ENCODE peak calls at places on chromosome X, in five cellular contexts. J is HepG2, M is left lung, V is NT2/D1, H is small intestine. F is an unnamed sample. For H3K27me3, the result is how much of the 10 kb centered on the place peaks cover.

GRCh38 chrX:111035256-111035655 is 60.7 kb upstream of the PAK3 start:
- DNase-seq in J (no peak), M (no peak), V (no peak), H (no peak), F (no peak)

GRCh38 chrX:9339603-9340569 is 125.0 kb upstream of the TBL1X start:
- DNase-seq in J (no peak), M (no peak), V (no peak), H (peak), F (peak)

GRCh38 chrX:28756647-28757046 is 169.4 kb downstream of the IL1RAPL1 start:
- DNase-seq in J (no peak), M (no peak), V (no peak), H (no peak), F (no peak)

GRCh38 chrX:114075073-114075673 is 508.7 kb upstream of the HTR2C start:
- DNase-seq in J (no peak), M (no peak), V (no peak), H (no peak), F (no peak)

GRCh38 chrX:130716822-130717405 is 186.1 kb downstream of the ENOX2 start:
- DNase-seq in J (no peak), M (no peak), V (no peak), H (peak), F (no peak)

GRCh38 chrX:110087485-110088356 is 84.8 kb downstream of the TMEM164 start:
- DNase-seq in J (no peak), M (peak), V (no peak), H (no peak), F (no peak)

GRCh38 chrX:81215685-81216084 is 13.8 kb downstream of the SH3BGRL start:
- DNase-seq in J (no peak), M (no peak), V (no peak), H (no peak), F (no peak)

GRCh38 chrX:43121637-43122036 is 343.7 kb upstream of the PPP1R2C start:
- DNase-seq in J (no peak), M (no peak), V (no peak), H (no peak), F (no peak)

GRCh38 chrX:67599532-67599931 is 55.7 kb downstream of the AR start:
- DNase-seq in J (no peak), M (no peak), V (no peak), H (no peak), F (no peak)

GRCh38 chrX:110210417-110211139 is 107.3 kb downstream of the AMMECR1 start:
- DNase-seq in J (peak), M (no peak), V (no peak), H (no peak), F (no peak)

GRCh38 chrX:16869393-16870094 is 618 bp downstream of the RBBP7 start:
- DNase-seq in J (no peak), M (peak), V (peak), H (peak), F (peak)

DNA sequence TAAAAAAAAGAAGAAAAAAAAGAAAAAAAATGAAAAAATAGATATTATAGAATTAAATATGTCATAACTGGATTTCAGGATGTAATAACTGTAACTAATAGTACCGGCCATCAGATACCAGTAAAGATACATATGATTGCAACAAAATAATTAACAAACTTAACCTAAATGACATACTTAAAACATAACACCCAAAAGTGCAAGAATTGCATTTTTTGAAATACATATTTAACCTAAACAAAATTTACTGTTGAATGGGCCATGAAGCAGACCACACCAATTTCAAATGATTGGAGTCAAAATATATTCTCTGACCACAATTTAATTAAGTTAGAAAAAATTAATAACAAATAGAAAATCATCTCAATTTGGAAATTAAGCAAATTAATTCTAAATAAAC is 33.1 kb downstream of the GABRA3 start:
- DNase-seq in J (no peak), M (no peak), V (no peak), H (no peak), F (no peak)
- H3K27me3 ChIP-seq in J (under half), M (under half), V (under half), H (under half), F (under half)

DNA sequence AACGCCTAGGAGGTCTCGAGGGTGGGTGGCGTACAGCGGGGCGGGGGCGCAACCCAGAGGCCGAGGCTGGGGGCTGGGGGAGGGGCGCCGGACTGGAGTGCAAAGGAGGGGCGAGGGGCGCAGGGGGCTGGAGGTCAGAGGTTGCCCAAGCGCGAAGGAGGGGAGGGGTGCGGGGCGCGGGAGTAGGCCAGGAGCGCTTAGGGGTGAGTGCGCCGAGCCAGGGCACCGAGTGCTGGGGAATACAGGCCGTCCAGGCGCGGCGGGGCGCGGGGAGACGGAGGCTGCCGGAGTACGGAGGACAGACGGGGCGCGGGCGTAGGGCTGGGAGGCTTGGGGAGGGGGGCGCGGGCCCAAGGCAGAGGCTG is 318 bp downstream of the GYG2 start:
- DNase-seq in J (no peak), M (no peak), V (peak), H (no peak), F (peak)
- H3K4me3 ChIP-seq in J (peak), M (peak), V (peak), H (peak), F (peak)

DNA sequence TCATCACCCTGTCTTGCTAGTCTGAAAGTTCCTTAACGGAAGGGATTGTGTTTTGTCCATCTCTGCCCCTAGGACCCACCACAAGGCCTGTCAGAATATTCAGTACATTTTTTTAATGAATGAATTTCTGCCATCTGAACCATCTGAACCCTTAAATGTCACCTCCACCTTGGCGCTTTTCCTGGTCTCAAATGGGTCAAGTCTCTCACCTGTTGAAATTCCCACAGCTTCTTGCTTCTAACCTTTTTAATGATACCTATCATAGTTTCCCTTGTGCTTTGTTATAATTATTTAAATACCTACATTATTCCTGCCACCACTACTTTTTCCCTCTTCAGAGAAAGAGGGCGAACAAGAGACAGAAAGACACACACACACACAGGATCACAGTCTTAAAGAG is 48.0 kb downstream of the SHROOM4 start:
- DNase-seq in J (no peak), M (no peak), V (no peak), H (no peak), F (no peak)
- H3K27me3 ChIP-seq in J (under half), M (under half), V (under half), H (under half), F (under half)

GRCh38 chrX:153927936-153928760 is 2.1 kb upstream of the ARHGAP4 start:
- DNase-seq in J (peak), M (peak), V (peak), H (peak), F (peak)

GRCh38 chrX:153930011-153930910 is 4.2 kb upstream of the ARHGAP4 start:
- DNase-seq in J (no peak), M (no peak), V (no peak), H (no peak), F (no peak)

GRCh38 chrX:153927686-153927935 is 1.5 kb upstream of the ARHGAP4 start:
- DNase-seq in J (no peak), M (no peak), V (no peak), H (no peak), F (no peak)

GRCh38 chrX:153929576-153929975 is 3.5 kb upstream of the ARHGAP4 start:
- DNase-seq in J (no peak), M (no peak), V (no peak), H (no peak), F (no peak)

GRCh38 chrX:153928846-153929245 is 2.8 kb upstream of the ARHGAP4 start:
- DNase-seq in J (no peak), M (no peak), V (no peak), H (no peak), F (no peak)
- H3K4me3 ChIP-seq in J (no peak), M (no peak), V (no peak), H (no peak), F (no peak)

GRCh38 chrX:25003066-25003849 is 12.5 kb downstream of the ARX start:
- DNase-seq in J (no peak), M (no peak), V (no peak), H (peak), F (peak)
- H3K27me3 ChIP-seq in J (under half), M (half or more), V (half or more), H (under half), F (half or more)

GRCh38 chrX:74535211-74535621 is 79.2 kb downstream of the RLIM start:
- DNase-seq in J (peak), M (no peak), V (peak), H (peak), F (peak)
- H3K4me3 ChIP-seq in J (no peak), M (peak), V (peak), H (peak), F (peak)

DNA sequence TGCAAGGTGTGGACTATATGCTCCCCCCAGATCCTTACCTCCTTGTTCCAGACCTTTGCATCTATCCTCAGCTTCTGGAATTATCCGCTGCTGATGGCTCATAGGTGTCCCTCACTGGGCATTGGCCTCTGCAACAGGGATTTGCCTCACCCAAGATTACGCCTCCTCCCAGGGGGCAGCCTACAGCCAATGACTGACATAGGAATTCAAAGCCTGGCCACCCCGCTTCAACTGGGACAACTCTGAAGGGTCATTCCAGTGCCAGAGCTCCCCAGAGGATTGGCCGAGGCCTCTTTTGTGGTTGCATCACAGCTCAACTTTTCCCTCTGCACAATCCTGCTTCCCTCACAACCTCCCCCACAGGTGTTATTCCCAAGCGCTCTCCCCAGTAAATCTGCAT is 5.0 kb downstream of the SYN1 start:
- DNase-seq in J (no peak), M (no peak), V (no peak), H (no peak), F (no peak)
- H3K27me3 ChIP-seq in J (under half), M (under half), V (under half), H (under half), F (under half)

GRCh38 chrX:141989802-141990201 is 86.1 kb downstream of the MAGEC1 start:
- DNase-seq in J (no peak), M (no peak), V (no peak), H (no peak), F (no peak)
- H3K4me3 ChIP-seq in J (no peak), M (no peak), V (no peak), H (no peak), F (no peak)